ENCODE peak calls at places on chromosomes 12 and 14, in ten cellular contexts. E is glutamatergic neuron; S is HCT116; U is globus pallidus; C is foreskin fibroblast; P is sciatic nerve; J is H4; N is activated CD4-positive, alpha-beta T cell treated with anti-CD3 and anti-CD28 coated beads for 1 hour; V is NB4; B is NCI-H524 treated with DMSO at 0.1 percent for 48 hours. Y is an unnamed sample.

GRCh38 chr12:50840809-50841487 is 1.8 kb upstream of the TMPRSS12 start:
- DNase-seq in E (no peak), J (no peak), U (no peak), S (no peak), C (no peak), P (no peak), V (peak), B (no peak), N (no peak), Y (no peak)

GRCh38 chr14:26276757-26277156 is 321.1 kb downstream of the NOVA1 start:
- DNase-seq in P (no peak), N (no peak), E (peak), J (no peak), C (no peak), S (no peak), B (peak), V (peak), U (peak), Y (no peak)

GRCh38 chr14:70094631-70095030 is 94.1 kb downstream of the SLC8A3 start:
- DNase-seq in P (no peak), B (no peak), N (no peak), V (no peak), E (no peak), S (no peak), J (no peak), C (no peak), U (no peak), Y (no peak)

GRCh38 chr14:78758333-78758732 is 588.2 kb downstream of the NRXN3 start:
- DNase-seq in P (no peak), J (peak), E (no peak), V (peak), N (no peak), B (peak), S (peak), U (peak), C (no peak), Y (peak)

GRCh38 chr14:22200977-22201605 is 387.9 kb downstream of the DAD1 start:
- DNase-seq in P (no peak), C (no peak), N (no peak), U (peak), J (peak), S (peak), E (no peak), B (peak), V (peak), Y (peak)

GRCh38 chr12:38386238-38386985 is 69.8 kb downstream of the ALG10B start:
- DNase-seq in N (no peak), J (peak), V (peak), C (no peak), B (no peak), S (no peak), E (no peak), P (no peak), U (no peak), Y (no peak)

GRCh38 chr12:132305991-132306884 is 23.2 kb downstream of the GALNT9 start:
- DNase-seq in P (no peak), S (no peak), U (no peak), C (no peak), J (no peak), B (no peak), V (no peak), E (peak), N (no peak), Y (no peak)

GRCh38 chr12:15074351-15074750 is 101.5 kb downstream of the PDE6H start:
- DNase-seq in N (no peak), S (no peak), J (no peak), C (no peak), E (no peak), P (no peak), B (no peak), U (no peak), V (no peak), Y (no peak)

GRCh38 chr12:10132971-10133370 is 3.0 kb upstream of the CLEC7A start:
- DNase-seq in S (no peak), N (no peak), V (no peak), C (no peak), E (no peak), B (no peak), J (no peak), U (no peak), P (no peak), Y (no peak)

GRCh38 chr14:63701614-63702291 is 26.1 kb downstream of the SGPP1 start:
- DNase-seq in C (no peak), J (no peak), N (no peak), U (no peak), E (no peak), V (no peak), B (no peak), P (no peak), S (no peak), Y (no peak)

Y was measured in astrocyte of the hippocampus.